ENCODE peak calls at places on chromosome 14, in seven cellular contexts. G is T-helper 2 cell; J is anterior cingulate cortex; F is AG04449; A is NAMALWA; Q is progenitor cell of endocrine pancreas; M is effector memory CD8-positive, alpha-beta T cell. W is an unnamed sample.

GRCh38 chr14:51419685-51420084 is 179.6 kb downstream of the TMX1 start:
- DNase-seq in J (no peak), Q (no peak), M (peak), A (peak), G (peak), F (no peak), W (no peak)

GRCh38 chr14:77119852-77120251 is 21.7 kb downstream of the ZDHHC22 start:
- DNase-seq in M (no peak), J (no peak), F (no peak), G (no peak), A (no peak), Q (no peak), W (no peak)

GRCh38 chr14:71321556-71322315 is 414.5 kb downstream of the PCNX1 start:
- DNase-seq in Q (no peak), J (no peak), M (no peak), G (no peak), A (peak), F (no peak), W (no peak)

GRCh38 chr14:33475623-33476022 is 475.3 kb downstream of the EGLN3 start:
- DNase-seq in F (no peak), J (peak), Q (peak), A (peak), G (no peak), M (no peak), W (no peak)

GRCh38 chr14:92719890-92720323 is 28.5 kb downstream of the LGMN start:
- DNase-seq in Q (no peak), F (no peak), G (no peak), J (no peak), A (no peak), M (no peak), W (no peak)

GRCh38 chr14:57736391-57736790 is 129.5 kb downstream of the SLC35F4 start:
- DNase-seq in A (no peak), J (no peak), Q (no peak), M (no peak), G (no peak), F (no peak), W (no peak)

GRCh38 chr14:104093366-104094055 is 8.0 kb downstream of the ASPG start:
- DNase-seq in J (no peak), G (no peak), Q (no peak), A (no peak), M (no peak), F (no peak), W (peak)

GRCh38 chr14:102217987-102218421 is 78.3 kb downstream of the WDR20 start:
- DNase-seq in G (no peak), F (no peak), A (no peak), Q (no peak), M (no peak), J (no peak), W (no peak)

GRCh38 chr14:88792572-88793258 is at the start of gene EML5:
- DNase-seq in G (peak), J (peak), F (no peak), Q (peak), M (peak), A (peak), W (peak)

GRCh38 chr14:29037428-29037827 is 270.8 kb downstream of the FOXG1 start:
- DNase-seq in Q (no peak), M (no peak), J (no peak), F (no peak), A (no peak), G (no peak), W (no peak)

GRCh38 chr14:97251423-97252155 is 454.4 kb downstream of the VRK1 start:
- DNase-seq in Q (no peak), M (no peak), A (peak), J (no peak), F (no peak), G (no peak), W (no peak)

GRCh38 chr14:61662001-61662400 is 33.3 kb upstream of the HIF1A start:
- DNase-seq in G (no peak), A (no peak), Q (no peak), F (no peak), J (no peak), M (no peak), W (no peak)

GRCh38 chr14:100246809-100247428 is 8.0 kb downstream of the YY1 start:
- DNase-seq in Q (no peak), A (peak), F (no peak), M (no peak), G (peak), J (no peak), W (no peak)

GRCh38 chr14:39765676-39766075 is 333.4 kb upstream of the FBXO33 start:
- DNase-seq in A (no peak), M (no peak), G (no peak), Q (no peak), F (no peak), J (no peak), W (no peak)

GRCh38 chr14:72714094-72714493 is 179.8 kb downstream of the DPF3 start:
- DNase-seq in M (peak), F (no peak), G (peak), A (no peak), J (no peak), Q (no peak), W (no peak)

GRCh38 chr14:96225745-96226151 is 21.1 kb downstream of the BDKRB2 start:
- DNase-seq in M (no peak), J (no peak), G (no peak), Q (peak), A (peak), F (peak), W (no peak)

GRCh38 chr14:88248606-88249005 is 74.5 kb downstream of the KCNK10 start:
- DNase-seq in Q (no peak), F (no peak), J (no peak), A (no peak), M (no peak), G (no peak), W (no peak)

GRCh38 chr14:99309220-99309766 is 37.3 kb upstream of the BCL11B start:
- DNase-seq in G (no peak), J (no peak), F (no peak), A (no peak), Q (no peak), M (no peak), W (no peak)

GRCh38 chr14:50040401-50040775 is 76.0 kb downstream of the VCPKMT start:
- DNase-seq in F (no peak), A (no peak), Q (no peak), J (no peak), G (peak), M (peak), W (no peak)

GRCh38 chr14:104326848-104327247 is 188.5 kb downstream of the KIF26A start:
- DNase-seq in A (no peak), M (no peak), J (no peak), F (no peak), Q (no peak), G (no peak), W (no peak)

GRCh38 chr14:42214981-42215491 is 608.4 kb downstream of the LRFN5 start:
- DNase-seq in A (no peak), Q (no peak), F (peak), M (no peak), G (no peak), J (no peak), W (no peak)

GRCh38 chr14:100422556-100423420 is 99.6 kb downstream of the SLC25A47 start:
- DNase-seq in J (no peak), Q (no peak), G (no peak), A (no peak), M (no peak), F (no peak), W (no peak)

GRCh38 chr14:52711666-52712065 is 4.7 kb downstream of the PSMC6 start:
- DNase-seq in F (no peak), M (no peak), G (no peak), A (no peak), J (no peak), Q (no peak), W (no peak)

GRCh38 chr14:95408731-95409471 is 89.2 kb upstream of the CLMN start:
- DNase-seq in F (no peak), Q (no peak), M (no peak), A (no peak), G (no peak), J (no peak), W (no peak)

GRCh38 chr14:82047777-82048470 is 514.3 kb upstream of the SEL1L start:
- DNase-seq in F (no peak), G (no peak), A (no peak), M (no peak), J (no peak), Q (no peak), W (no peak)

GRCh38 chr14:93219103-93219726 is 12.2 kb downstream of the UBR7 start:
- DNase-seq in M (peak), A (peak), J (no peak), Q (no peak), F (no peak), G (peak), W (no peak)

GRCh38 chr14:37147310-37147875 is 25.0 kb downstream of the SLC25A21 start:
- DNase-seq in A (no peak), J (no peak), F (no peak), Q (no peak), M (no peak), G (no peak), W (no peak)

GRCh38 chr14:104741803-104742251 is 11.1 kb upstream of the SIVA1 start:
- DNase-seq in G (no peak), A (no peak), F (no peak), J (no peak), M (no peak), Q (no peak), W (peak)

GRCh38 chr14:23559010-23559920 is 3.2 kb downstream of the THTPA start:
- DNase-seq in Q (peak), G (peak), F (no peak), J (peak), A (peak), M (peak), W (no peak)

GRCh38 chr14:55436530-55436929 is 3.9 kb downstream of the TBPL2 start:
- DNase-seq in J (no peak), G (no peak), F (no peak), A (no peak), M (no peak), Q (no peak), W (no peak)

GRCh38 chr14:49975286-49975685 is 82.4 kb downstream of the ARF6 start:
- DNase-seq in F (no peak), J (no peak), M (no peak), A (no peak), G (no peak), Q (no peak), W (no peak)

GRCh38 chr14:86541969-86542368 is 1012.0 kb downstream of the FLRT2 start:
- DNase-seq in A (no peak), Q (no peak), M (no peak), F (no peak), J (no peak), G (no peak), W (no peak)

GRCh38 chr14:31926123-31926522 is 151.0 kb upstream of the ARHGAP5 start:
- DNase-seq in G (no peak), J (no peak), A (peak), M (no peak), F (no peak), Q (no peak), W (no peak)

GRCh38 chr14:28565345-28565744 is 201.2 kb upstream of the FOXG1 start:
- DNase-seq in J (no peak), A (no peak), Q (no peak), F (no peak), G (no peak), M (no peak), W (no peak)